ENCODE peak calls at places on chromosomes 7 and 10, in five cellular contexts. L is Calu3; N is foreskin fibroblast; J is kidney epithelial cell; X is activated CD8-positive, alpha-beta T cell treated with anti-CD3 and anti-CD28 coated beads for 36 hours. C is an unnamed sample.

GRCh38 chr10:110357252-110357780 is 52.6 kb upstream of the SMNDC1 start:
- DNase-seq in L (no peak), N (peak; percentile 96), J (peak; percentile 83), X (peak; percentile 77), C (no peak)

GRCh38 chr10:14450041-14450491 is 119.3 kb upstream of the FRMD4A start:
- DNase-seq in L (no peak), N (no peak), J (no peak), X (no peak), C (no peak)

GRCh38 chr10:116723428-116724281 is 18.7 kb downstream of the HSPA12A start:
- DNase-seq in L (no peak), N (no peak), J (no peak), X (peak; percentile 62), C (no peak)

GRCh38 chr7:106070201-106070551 is 41.9 kb downstream of the SYPL1 start:
- DNase-seq in L (peak; percentile 65), N (no peak), J (no peak), X (no peak), C (no peak)

GRCh38 chr7:91949221-91950009 is 8.8 kb downstream of the AKAP9 start:
- DNase-seq in L (no peak), N (no peak), J (no peak), X (no peak), C (no peak)

GRCh38 chr10:92124524-92125168 is 166.2 kb downstream of the CPEB3 start:
- DNase-seq in L (peak; percentile 11), N (no peak), J (peak; percentile 65), X (no peak), C (no peak)

GRCh38 chr7:6376820-6377219 is 70.9 kb downstream of the DAGLB start:
- DNase-seq in L (peak; percentile 84), N (no peak), J (no peak), X (no peak), C (no peak)

GRCh38 chr7:36527549-36527913 is 137.9 kb downstream of the ANLN start:
- DNase-seq in L (no peak), N (no peak), J (no peak), X (no peak), C (no peak)

GRCh38 chr7:156515911-156516790 is 124.4 kb upstream of the RNF32 start:
- DNase-seq in L (no peak), N (no peak), J (no peak), X (no peak), C (no peak)

GRCh38 chr10:33483124-33483794 is 148.8 kb upstream of the NRP1 start:
- DNase-seq in L (no peak), N (no peak), J (no peak), X (no peak), C (no peak)

GRCh38 chr10:103714232-103714891 is 141.0 kb downstream of the SH3PXD2A start:
- DNase-seq in L (no peak), N (no peak), J (no peak), X (no peak), C (no peak)

DNA sequence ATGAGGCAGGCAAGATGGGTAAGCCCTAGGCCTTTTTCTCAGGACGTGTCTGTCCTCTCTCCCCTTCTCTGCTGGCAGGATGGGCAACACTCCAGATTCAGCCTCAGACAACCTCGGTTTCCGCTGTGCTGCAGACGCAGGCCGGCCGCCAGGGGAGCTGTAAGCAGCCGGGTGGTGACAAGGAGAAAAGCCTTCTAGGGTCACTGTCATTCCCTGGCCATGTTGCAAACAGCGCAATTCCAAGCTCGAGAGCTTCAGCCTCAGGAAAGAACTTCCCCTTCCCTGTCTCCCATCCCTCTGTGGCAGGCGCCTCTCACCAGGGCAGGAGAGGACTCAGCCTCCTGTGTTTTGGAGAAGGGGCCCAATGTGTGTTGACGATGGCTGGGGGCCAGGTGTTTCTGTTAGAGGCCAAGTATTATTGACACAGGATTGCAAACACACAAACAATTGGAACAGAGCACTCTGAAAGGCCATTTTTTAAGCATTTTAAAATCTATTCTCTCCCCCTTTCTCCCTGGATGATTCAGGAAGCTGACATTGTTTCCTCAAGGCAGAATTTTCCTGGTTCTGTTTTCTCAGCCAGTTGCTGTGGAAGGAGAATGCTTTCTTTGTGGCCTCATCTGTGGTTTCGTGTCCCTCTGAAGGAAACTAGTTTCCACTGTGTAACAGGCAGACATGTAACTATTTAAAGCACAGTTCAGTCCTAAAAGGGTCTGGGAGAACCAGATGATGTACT is 13.1 kb downstream of the PHKG1 start:
- DNase-seq in L (no peak), N (peak; percentile 83), J (no peak), X (no peak), C (peak; percentile 55)
- TF ChIP-seq CTCF in L (no peak), N (peak; percentile 90), J (no peak), X (no peak), C (peak; percentile 36)

GRCh38 chr7:45703373-45703821 is 129.2 kb downstream of the ADCY1 start:
- DNase-seq in L (no peak), N (no peak), J (no peak), X (no peak), C (no peak)

GRCh38 chr7:45699726-45700390 is 125.7 kb downstream of the ADCY1 start:
- DNase-seq in L (no peak), N (no peak), J (no peak), X (no peak), C (no peak)

GRCh38 chr7:45702751-45703150 is 128.6 kb downstream of the ADCY1 start:
- DNase-seq in L (no peak), N (no peak), J (no peak), X (no peak), C (no peak)

GRCh38 chr7:45700556-45700955 is 126.4 kb downstream of the ADCY1 start:
- DNase-seq in L (no peak), N (no peak), J (no peak), X (no peak), C (no peak)

GRCh38 chr7:45701701-45702460 is 127.7 kb downstream of the ADCY1 start:
- DNase-seq in L (no peak), N (no peak), J (no peak), X (no peak), C (no peak)
- TF ChIP-seq CTCF in L (no peak), N (no peak), J (no peak), X (no peak), C (no peak)

DNA sequence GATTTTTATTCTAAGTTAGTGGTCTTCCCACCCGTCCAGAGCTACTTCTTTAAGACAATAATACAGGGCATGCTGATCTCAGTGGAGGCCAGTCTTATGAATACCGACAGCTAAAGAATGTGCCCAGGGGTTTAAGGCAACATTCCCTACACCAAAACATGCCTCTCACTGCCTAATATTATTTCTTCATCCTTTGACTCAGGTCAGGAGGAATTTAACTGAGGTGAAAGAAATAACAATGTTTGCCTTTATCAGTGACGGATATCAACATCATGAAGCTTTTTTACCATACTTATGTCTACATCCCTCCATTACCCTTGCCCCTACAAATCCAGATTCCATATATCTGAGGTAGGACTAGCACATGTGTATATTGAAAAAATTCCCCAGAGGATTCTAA is 33.3 kb upstream of the TES start:
- DNase-seq in L (no peak), N (no peak), J (no peak), X (no peak), C (no peak)
- TF ChIP-seq CTCF in L (no peak), N (no peak), J (no peak), X (no peak), C (no peak)

GRCh38 chr7:104883248-104883717 is 130.7 kb upstream of the KMT2E start:
- DNase-seq in L (no peak), N (no peak), J (no peak), X (no peak), C (no peak)
- TF ChIP-seq CTCF in L (no peak), N (no peak), J (no peak), X (no peak), C (no peak)

GRCh38 chr10:43421519-43421918 is 12.5 kb upstream of the HNRNPF start:
- DNase-seq in L (no peak), N (no peak), J (no peak), X (no peak), C (no peak)

GRCh38 chr10:43421201-43421507 is 12.2 kb upstream of the HNRNPF start:
- DNase-seq in L (no peak), N (no peak), J (no peak), X (no peak), C (no peak)

GRCh38 chr10:43419997-43420368 is 11.0 kb upstream of the HNRNPF start:
- DNase-seq in L (no peak), N (no peak), J (no peak), X (no peak), C (no peak)

GRCh38 chr10:43417950-43418768 is 9.2 kb upstream of the HNRNPF start:
- DNase-seq in L (no peak), N (no peak), J (no peak), X (peak; percentile 80), C (no peak)

GRCh38 chr10:43420369-43421200 is 11.6 kb upstream of the HNRNPF start:
- DNase-seq in L (peak; percentile 74), N (peak; percentile 85), J (no peak), X (peak; percentile 90), C (peak; percentile 59)
- TF ChIP-seq CTCF in L (no peak), N (peak; percentile 14), J (peak; percentile 31), X (no peak), C (no peak)

GRCh38 chr7:104271948-104272347 is 56.5 kb upstream of the LHFPL3 start:
- DNase-seq in L (no peak), N (no peak), J (no peak), X (no peak), C (no peak)

GRCh38 chr7:104272767-104273384 is 55.5 kb upstream of the LHFPL3 start:
- DNase-seq in L (peak; percentile 9), N (peak; percentile 8), J (no peak), X (peak; percentile 17), C (peak; percentile 14)

GRCh38 chr7:104264281-104264680 is 56.5 kb upstream of the ORC5 start:
- DNase-seq in L (peak; percentile 2), N (peak; percentile 41), J (no peak), X (no peak), C (no peak)

DNA sequence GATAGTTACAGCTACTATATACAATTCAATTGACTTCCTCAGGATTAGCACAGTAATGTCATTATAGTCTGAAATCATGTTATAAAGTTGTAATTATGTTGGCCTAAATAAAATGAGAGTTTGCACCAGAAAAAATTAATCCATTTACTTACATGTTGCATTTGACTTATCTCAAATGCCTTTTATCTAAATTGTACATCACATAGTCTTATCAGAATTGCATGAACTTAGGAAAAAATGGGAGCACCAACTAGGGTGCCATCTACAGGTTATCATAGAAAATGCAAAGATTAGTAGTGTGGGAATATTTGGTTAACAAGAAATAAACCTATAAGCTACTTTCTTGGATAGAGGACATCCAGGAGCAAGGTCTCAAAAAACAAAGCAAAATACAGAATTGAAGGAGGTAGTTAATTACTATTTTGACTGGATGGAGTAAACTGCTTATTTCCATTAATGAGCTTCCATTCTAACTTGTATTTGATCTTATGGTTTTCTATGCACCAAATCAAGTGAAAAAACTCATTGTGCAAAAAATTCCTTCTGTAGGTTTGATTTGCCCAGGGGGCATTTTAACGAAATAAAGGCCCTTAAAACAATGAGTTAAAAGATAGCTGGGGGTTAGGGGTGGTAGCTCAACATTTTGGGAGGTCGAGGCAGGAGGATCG is 60.0 kb upstream of the ORC5 start:
- DNase-seq in L (no peak), N (peak; percentile 1), J (no peak), X (no peak), C (no peak)
- TF ChIP-seq CTCF in L (no peak), N (peak; percentile 53), J (peak; percentile 45), X (peak; percentile 60), C (peak; percentile 63)

GRCh38 chr10:72029414-72029813 is 58.9 kb downstream of the SPOCK2 start:
- DNase-seq in L (no peak), N (no peak), J (no peak), X (no peak), C (no peak)
- TF ChIP-seq CTCF in L (no peak), N (no peak), J (no peak), X (no peak), C (no peak)